ENCODE peak calls at places on chromosomes 5 and 9, in ten cellular contexts. I, X, F, U, D, Y, S, L, B and K are unnamed samples.

GRCh38 chr5:19274578-19274977 is 713.4 kb downstream of the CDH18 start:
- DNase-seq in F (no peak), L (no peak), D (no peak), I (no peak), Y (no peak), S (no peak), U (no peak), X (no peak), B (no peak), K (no peak)

GRCh38 chr9:27247756-27248155 is 49.2 kb downstream of the EQTN start:
- DNase-seq in X (no peak), L (no peak), F (no peak), D (peak; percentile 23), I (peak; percentile 18), U (no peak), Y (peak; percentile 56), S (peak; percentile 66), B (no peak), K (peak; percentile 55)

GRCh38 chr5:145946112-145946861 is 9.9 kb downstream of the SH3RF2 start:
- DNase-seq in I (no peak), F (no peak), U (no peak), D (no peak), B (no peak), Y (peak; percentile 70), L (no peak), S (peak; percentile 98), X (peak; percentile 25), K (peak; percentile 91)

GRCh38 chr9:131264231-131264630 is 12.1 kb downstream of the FAM78A start:
- DNase-seq in X (peak; percentile 37), D (no peak), I (no peak), F (peak; percentile 47), S (no peak), Y (no peak), U (no peak), B (peak; percentile 35), L (peak; percentile 38), K (no peak)

GRCh38 chr9:122200960-122201635 is 27.7 kb downstream of the LHX6 start:
- DNase-seq in I (no peak), B (no peak), X (no peak), L (no peak), D (no peak), F (peak; percentile 9), U (no peak), S (peak; percentile 87), Y (peak; percentile 74), K (peak; percentile 42)

GRCh38 chr5:91288117-91288516 is 95.0 kb downstream of the ARRDC3 start:
- DNase-seq in I (no peak), Y (peak; percentile 82), S (peak; percentile 33), L (no peak), X (no peak), D (no peak), U (no peak), B (no peak), F (no peak), K (peak; percentile 63)

GRCh38 chr5:137751869-137752491 is 2.2 kb downstream of the HNRNPA0 start:
- DNase-seq in X (no peak), I (peak; percentile 44), D (peak; percentile 22), F (no peak), B (no peak), Y (peak; percentile 85), U (peak; percentile 52), S (peak; percentile 59), L (no peak), K (peak; percentile 60)

GRCh38 chr9:129493002-129493713 is 127.7 kb downstream of the C9orf50 start:
- DNase-seq in L (no peak), D (no peak), X (no peak), S (no peak), I (no peak), B (no peak), U (no peak), Y (no peak), F (no peak), K (no peak)

GRCh38 chr5:4661326-4661725 is 478.8 kb upstream of the ADAMTS16 start:
- DNase-seq in B (no peak), S (no peak), I (no peak), X (no peak), F (no peak), L (no peak), Y (no peak), U (no peak), D (no peak), K (no peak)

GRCh38 chr9:16120727-16121126 is 567.9 kb downstream of the CCDC171 start:
- DNase-seq in F (no peak), I (no peak), S (no peak), Y (no peak), B (no peak), U (no peak), D (no peak), L (no peak), X (no peak), K (no peak)

GRCh38 chr9:134282138-134282650 is 44.1 kb upstream of the RXRA start:
- DNase-seq in S (no peak), D (no peak), B (no peak), Y (no peak), U (no peak), X (no peak), F (no peak), L (no peak), I (no peak), K (no peak)

GRCh38 chr9:35828716-35829083 is at the start of gene FAM221B:
- DNase-seq in Y (no peak), I (no peak), S (no peak), D (peak; percentile 52), B (no peak), X (peak; percentile 25), L (no peak), U (no peak), F (no peak), K (no peak)

GRCh38 chr5:75395277-75395676 is 58.3 kb downstream of the HMGCR start:
- DNase-seq in S (no peak), I (no peak), L (no peak), X (no peak), D (no peak), F (no peak), U (no peak), B (no peak), Y (peak; percentile 7), K (no peak)

GRCh38 chr5:32115985-32116384 is 58.1 kb downstream of the GOLPH3 start:
- DNase-seq in S (no peak), X (no peak), L (no peak), F (no peak), I (no peak), Y (no peak), U (no peak), B (no peak), D (no peak), K (peak; percentile 9)

GRCh38 chr9:101706261-101706798 is 32.1 kb downstream of the GRIN3A start:
- DNase-seq in D (no peak), S (no peak), I (no peak), F (no peak), U (no peak), Y (no peak), B (no peak), X (no peak), L (no peak), K (no peak)

GRCh38 chr9:80932947-80933346 is 756.4 kb downstream of the TLE1 start:
- DNase-seq in Y (no peak), D (no peak), L (no peak), I (no peak), X (no peak), F (no peak), U (no peak), B (no peak), S (no peak), K (no peak)

GRCh38 chr5:56656816-56657740 is 158.3 kb upstream of the MAP3K1 start:
- DNase-seq in D (no peak), B (no peak), U (no peak), I (no peak), F (no peak), X (no peak), Y (peak; percentile 51), L (no peak), S (no peak), K (peak; percentile 74)

GRCh38 chr5:157651623-157652376 is 438 bp downstream of the SOX30 start:
- DNase-seq in L (peak; percentile 75), Y (peak; percentile 46), I (no peak), S (no peak), B (peak; percentile 74), F (peak; percentile 89), X (peak; percentile 79), D (peak; percentile 48), U (peak; percentile 93), K (no peak)